ENCODE peak calls at places on chromosome 5, in nine cellular contexts. X, N, B, D, P, C, I, Y and J are unnamed samples.
A peak's percentile ranks its signal among the peaks of the same experiment; 100 is the strongest.

GRCh38 chr5:29054282-29054681 is 2015.9 kb upstream of the CDH9 start:
- DNase-seq in I (no peak), D (no peak), Y (no peak), B (no peak), P (no peak), X (no peak), C (no peak), N (no peak), J (no peak)

GRCh38 chr5:130452744-130453143 is 548.5 kb downstream of the CHSY3 start:
- DNase-seq in X (no peak), B (no peak), C (no peak), N (no peak), P (no peak), Y (no peak), I (no peak), D (no peak), J (no peak)

GRCh38 chr5:77437194-77437593 is 54.9 kb downstream of the WDR41 start:
- DNase-seq in X (no peak), C (no peak), P (no peak), N (no peak), I (no peak), D (no peak), B (no peak), Y (no peak), J (no peak)

GRCh38 chr5:60540855-60541805 is 158.8 kb downstream of the DEPDC1B start:
- DNase-seq in X (no peak), Y (no peak), D (no peak), B (no peak), P (peak; percentile 72), C (peak; percentile 40), I (peak; percentile 83), N (peak; percentile 63), J (no peak)

GRCh38 chr5:14144586-14145355 is 1.6 kb downstream of the TRIO start:
- DNase-seq in I (peak; percentile 87), P (peak; percentile 78), Y (no peak), D (peak; percentile 5), N (peak; percentile 75), B (no peak), X (peak; percentile 18), C (peak; percentile 66), J (peak; percentile 89)

GRCh38 chr5:137515238-137515637 is 16.1 kb upstream of the SPOCK1 start:
- DNase-seq in B (no peak), D (no peak), I (no peak), Y (no peak), X (no peak), C (no peak), N (no peak), P (no peak), J (no peak)

GRCh38 chr5:152404494-152404893 is 585 bp downstream of the NMUR2 start:
- DNase-seq in D (no peak), C (no peak), X (no peak), I (no peak), N (no peak), B (no peak), P (no peak), Y (no peak), J (no peak)

GRCh38 chr5:32767948-32768427 is 56.9 kb downstream of the NPR3 start:
- DNase-seq in Y (no peak), D (no peak), X (no peak), B (peak; percentile 95), P (peak; percentile 99), C (no peak), I (no peak), N (peak; percentile 99), J (peak; percentile 95)

GRCh38 chr5:34743878-34744277 is 87.8 kb downstream of the RAI14 start:
- DNase-seq in X (no peak), P (peak; percentile 89), B (peak; percentile 99), D (no peak), N (peak; percentile 79), I (no peak), C (no peak), Y (peak; percentile 70), J (peak; percentile 95)

GRCh38 chr5:59424515-59424914 is 469.0 kb downstream of the PDE4D start:
- DNase-seq in D (no peak), P (no peak), Y (no peak), B (no peak), N (no peak), C (no peak), I (no peak), X (no peak), J (no peak)

GRCh38 chr5:138610468-138611294 is 35.5 kb upstream of the HSPA9 start:
- DNase-seq in B (no peak), Y (no peak), D (no peak), C (no peak), I (no peak), P (peak; percentile 24), X (no peak), N (peak; percentile 31), J (no peak)
- TF ChIP-seq CTCF in B (no peak), Y (peak; percentile 3), D (no peak), C (no peak), I (no peak), P (peak; percentile 35), X (peak; percentile 17), N (peak; percentile 27), J (no peak)

GRCh38 chr5:163503106-163504090 is 2.0 kb upstream of the MAT2B start:
- DNase-seq in N (peak; percentile 94), X (no peak), B (no peak), C (peak; percentile 48), I (peak; percentile 44), Y (peak; percentile 88), P (peak; percentile 89), D (peak; percentile 23), J (peak; percentile 89)
- TF ChIP-seq CTCF in N (peak; percentile 41), X (no peak), B (peak; percentile 55), C (no peak), I (peak; percentile 42), Y (peak; percentile 43), P (peak; percentile 47), D (no peak), J (peak; percentile 62)

GRCh38 chr5:165882099-165882498 is 2376.7 kb downstream of the MAT2B start:
- DNase-seq in X (no peak), P (no peak), I (no peak), D (no peak), Y (no peak), C (no peak), N (no peak), B (no peak), J (no peak)

GRCh38 chr5:165887147-165887546 is 2381.7 kb downstream of the MAT2B start:
- DNase-seq in P (no peak), X (no peak), C (no peak), B (no peak), D (no peak), N (no peak), I (no peak), Y (no peak), J (no peak)

GRCh38 chr5:165877475-165877874 is 2372.1 kb downstream of the MAT2B start:
- DNase-seq in N (no peak), X (no peak), B (no peak), I (no peak), Y (no peak), D (no peak), P (no peak), C (no peak), J (no peak)

GRCh38 chr5:165876538-165876937 is 2371.1 kb downstream of the MAT2B start:
- DNase-seq in D (no peak), N (no peak), Y (no peak), B (no peak), I (no peak), C (no peak), X (no peak), P (no peak), J (no peak)

GRCh38 chr5:165881259-165881658 is 2375.8 kb downstream of the MAT2B start:
- DNase-seq in D (no peak), Y (no peak), X (no peak), P (no peak), N (no peak), B (no peak), I (no peak), C (no peak), J (no peak)
- TF ChIP-seq CTCF in D (no peak), Y (no peak), X (no peak), P (no peak), N (no peak), B (no peak), I (no peak), C (no peak), J (no peak)

GRCh38 chr5:139692605-139693340 is 44.6 kb downstream of the CXXC5 start:
- DNase-seq in B (no peak), N (no peak), C (no peak), X (no peak), Y (no peak), I (no peak), D (no peak), P (no peak), J (no peak)
- TF ChIP-seq CTCF in B (no peak), N (no peak), C (no peak), X (no peak), Y (no peak), I (no peak), D (no peak), P (no peak), J (no peak)

DNA sequence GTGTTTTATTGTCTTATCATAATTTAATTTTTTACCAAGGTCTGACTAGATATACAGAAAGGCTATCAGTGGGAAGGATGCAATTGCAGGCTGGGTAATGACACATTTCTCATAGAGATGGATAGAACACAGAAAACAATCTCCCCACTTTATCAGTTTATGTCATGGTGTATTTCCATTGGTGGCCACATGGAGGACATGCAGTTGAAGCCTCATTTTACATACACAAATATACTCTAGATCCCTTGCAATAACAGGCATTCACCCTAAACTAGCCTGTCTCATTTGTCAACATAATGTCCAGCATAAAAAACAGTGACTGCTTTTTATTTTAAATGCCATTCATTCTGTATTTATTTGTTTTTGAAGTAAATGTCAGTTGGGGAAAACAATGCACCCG is 526.3 kb downstream of the GABRG2 start:
- DNase-seq in X (no peak), I (no peak), B (no peak), D (no peak), N (no peak), C (no peak), P (no peak), Y (no peak), J (no peak)
- TF ChIP-seq CTCF in X (no peak), I (peak; percentile 4), B (no peak), D (no peak), N (no peak), C (no peak), P (no peak), Y (no peak), J (peak; percentile 46)

GRCh38 chr5:176697267-176697928 is 50.1 kb downstream of the TSPAN17 start:
- DNase-seq in Y (no peak), P (no peak), D (no peak), N (no peak), B (no peak), X (no peak), C (no peak), I (no peak), J (no peak)

GRCh38 chr5:176704355-176704754 is 57.1 kb downstream of the TSPAN17 start:
- DNase-seq in B (no peak), X (no peak), N (no peak), C (no peak), D (no peak), I (no peak), Y (no peak), P (no peak), J (no peak)

GRCh38 chr5:176697929-176698520 is 50.7 kb downstream of the TSPAN17 start:
- DNase-seq in I (no peak), P (no peak), B (no peak), Y (no peak), N (no peak), X (no peak), C (no peak), D (no peak), J (no peak)

GRCh38 chr5:176702952-176703641 is 55.8 kb downstream of the TSPAN17 start:
- DNase-seq in X (no peak), N (no peak), I (no peak), D (no peak), B (no peak), Y (no peak), C (no peak), P (no peak), J (no peak)

GRCh38 chr5:176700239-176700847 is 53.1 kb downstream of the TSPAN17 start:
- DNase-seq in B (no peak), I (no peak), P (no peak), C (no peak), N (no peak), Y (no peak), D (no peak), X (no peak), J (no peak)
- TF ChIP-seq CTCF in B (no peak), I (peak; percentile 36), P (peak; percentile 38), C (no peak), N (no peak), Y (peak; percentile 36), D (no peak), X (no peak), J (peak; percentile 61)